ENCODE peak calls at places on chromosomes 16 and 17, in seven cellular contexts. Q is mucosa of descending colon, T is stomach, Y is H9, B is uterus, D is neural crest cell, C is A549. L is an unnamed sample.

GRCh38 chr16:59880626-59881025 is 1146.5 kb upstream of the GOT2 start:
- DNase-seq in Q (no peak), T (no peak), Y (no peak), B (no peak), D (no peak), C (no peak), L (no peak)

GRCh38 chr17:61862105-61862574 is 1.2 kb downstream of the BRIP1 start:
- DNase-seq in Q (no peak), T (no peak), Y (no peak), B (no peak), D (no peak), C (no peak), L (no peak)

GRCh38 chr17:58982626-58983025 is 124.1 kb downstream of the TRIM37 start:
- DNase-seq in Q (no peak), T (no peak), Y (no peak), B (no peak), D (no peak), C (no peak), L (no peak)

GRCh38 chr17:47663997-47664941 is 14.6 kb downstream of the KPNB1 start:
- DNase-seq in Q (peak; percentile 23), T (peak; percentile 65), Y (peak; percentile 79), B (peak; percentile 35), D (peak; percentile 66), C (peak; percentile 76), L (peak; percentile 42)

GRCh38 chr17:75487351-75488070 is 27.8 kb downstream of the CASKIN2 start:
- DNase-seq in Q (no peak), T (no peak), Y (no peak), B (no peak), D (no peak), C (no peak), L (no peak)

GRCh38 chr16:3938471-3938842 is 57.9 kb upstream of the CREBBP start:
- DNase-seq in Q (no peak), T (no peak), Y (no peak), B (no peak), D (no peak), C (no peak), L (no peak)

GRCh38 chr17:2438823-2439222 is 38.0 kb upstream of the MNT start:
- DNase-seq in Q (no peak), T (no peak), Y (no peak), B (no peak), D (no peak), C (no peak), L (no peak)

GRCh38 chr17:60086822-60087591 is 8.3 kb upstream of the HEATR6 start:
- DNase-seq in Q (no peak), T (no peak), Y (no peak), B (no peak), D (no peak), C (no peak), L (no peak)

GRCh38 chr17:76076765-76077581 is 2.0 kb upstream of the ZACN start:
- DNase-seq in Q (no peak), T (no peak), Y (peak; percentile 74), B (no peak), D (no peak), C (no peak), L (no peak)

GRCh38 chr17:50331085-50331791 is 14.7 kb upstream of the XYLT2 start:
- DNase-seq in Q (no peak), T (no peak), Y (no peak), B (no peak), D (no peak), C (no peak), L (no peak)

GRCh38 chr17:57806083-57806830 is 43.6 kb downstream of the MRPS23 start:
- DNase-seq in Q (no peak), T (no peak), Y (peak; percentile 14), B (no peak), D (no peak), C (no peak), L (no peak)

GRCh38 chr17:33904438-33904837 is 350.6 kb upstream of the CCL2 start:
- DNase-seq in Q (no peak), T (no peak), Y (no peak), B (no peak), D (no peak), C (no peak), L (no peak)

GRCh38 chr16:24639769-24640168 is 89.7 kb upstream of the TNRC6A start:
- DNase-seq in Q (no peak), T (no peak), Y (no peak), B (no peak), D (no peak), C (no peak), L (no peak)

GRCh38 chr17:38357488-38358123 is 6.0 kb downstream of the SOCS7 start:
- DNase-seq in Q (no peak), T (no peak), Y (no peak), B (no peak), D (no peak), C (no peak), L (no peak)

GRCh38 chr16:58491-59439 is 5.1 kb downstream of the SNRNP25 start:
- DNase-seq in Q (no peak), T (no peak), Y (no peak), B (no peak), D (no peak), C (no peak), L (no peak)

GRCh38 chr17:17382901-17383300 is 79.7 kb downstream of the NT5M start:
- DNase-seq in Q (no peak), T (no peak), Y (no peak), B (no peak), D (no peak), C (no peak), L (no peak)

GRCh38 chr17:29163563-29163962 is 16.6 kb downstream of the MYO18A start:
- DNase-seq in Q (no peak), T (no peak), Y (no peak), B (no peak), D (no peak), C (no peak), L (no peak)

GRCh38 chr16:55443855-55444254 is 35.1 kb upstream of the MMP2 start:
- DNase-seq in Q (no peak), T (no peak), Y (no peak), B (no peak), D (no peak), C (no peak), L (no peak)

GRCh38 chr16:84755004-84755672 is 55.3 kb downstream of the USP10 start:
- DNase-seq in Q (no peak), T (no peak), Y (no peak), B (no peak), D (no peak), C (no peak), L (no peak)

GRCh38 chr17:48575066-48575582 is 3.0 kb downstream of the HOXB4 start:
- DNase-seq in Q (no peak), T (no peak), Y (no peak), B (no peak), D (no peak), C (no peak), L (no peak)

GRCh38 chr17:58153046-58153445 is 4.9 kb downstream of the OR4D1 start:
- DNase-seq in Q (no peak), T (no peak), Y (no peak), B (no peak), D (no peak), C (no peak), L (no peak)

GRCh38 chr17:9432867-9433495 is 142.6 kb downstream of the STX8 start:
- DNase-seq in Q (no peak), T (no peak), Y (no peak), B (no peak), D (no peak), C (no peak), L (no peak)

GRCh38 chr17:82269882-82270500 is 3.5 kb downstream of the CSNK1D start:
- DNase-seq in Q (peak; percentile 57), T (peak; percentile 60), Y (no peak), B (no peak), D (no peak), C (no peak), L (no peak)
- TF ChIP-seq CTCF in Q (no peak), T (no peak), Y (no peak), B (no peak), D (no peak), C (no peak), L (no peak)

GRCh38 chr16:28311413-28311812 is 19.1 kb downstream of the SBK1 start:
- DNase-seq in Q (no peak), T (no peak), Y (no peak), B (no peak), D (no peak), C (no peak), L (no peak)
- TF ChIP-seq CTCF in Q (no peak), T (no peak), Y (no peak), B (no peak), D (no peak), C (no peak), L (no peak)

DNA sequence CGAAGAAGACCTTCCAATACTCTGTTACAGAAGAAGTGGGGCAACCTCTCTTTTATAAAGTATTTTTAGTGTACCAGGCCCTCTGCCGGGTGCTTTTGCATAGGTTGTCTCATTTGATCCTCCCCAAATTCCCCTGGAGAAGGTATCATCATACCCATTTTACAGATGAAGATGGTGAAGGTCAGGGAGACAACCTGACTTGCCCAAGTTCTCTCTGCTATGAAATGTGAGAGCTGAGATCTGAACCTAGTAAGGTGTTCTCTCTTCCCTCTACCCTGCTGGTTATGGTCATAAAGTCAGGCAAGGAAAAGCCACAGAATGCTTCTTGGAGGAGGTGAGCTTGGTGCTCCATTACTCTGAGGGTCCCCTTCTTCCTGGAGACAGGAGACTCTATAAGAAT is 28.1 kb upstream of the HERPUD1 start:
- DNase-seq in Q (no peak), T (no peak), Y (no peak), B (no peak), D (no peak), C (no peak), L (no peak)
- TF ChIP-seq CTCF in Q (no peak), T (no peak), Y (no peak), B (no peak), D (no peak), C (no peak), L (no peak)

GRCh38 chr17:74408262-74408661 is 23.6 kb upstream of the GPRC5C start:
- DNase-seq in Q (no peak), T (peak; percentile 65), Y (no peak), B (no peak), D (no peak), C (peak; percentile 75), L (no peak)
- TF ChIP-seq CTCF in Q (no peak), T (no peak), Y (peak; percentile 22), B (no peak), D (no peak), C (peak; percentile 60), L (no peak)

GRCh38 chr16:74654536-74654935 is 12.1 kb downstream of the RFWD3 start:
- DNase-seq in Q (no peak), T (no peak), Y (no peak), B (no peak), D (no peak), C (no peak), L (no peak)

GRCh38 chr16:74652249-74652648 is 14.4 kb downstream of the RFWD3 start:
- DNase-seq in Q (no peak), T (no peak), Y (no peak), B (no peak), D (no peak), C (no peak), L (no peak)

GRCh38 chr16:74651841-74652240 is 14.8 kb downstream of the RFWD3 start:
- DNase-seq in Q (no peak), T (no peak), Y (no peak), B (no peak), D (no peak), C (no peak), L (no peak)

GRCh38 chr16:74650966-74651567 is 15.6 kb downstream of the RFWD3 start:
- DNase-seq in Q (no peak), T (no peak), Y (no peak), B (no peak), D (peak; percentile 6), C (peak; percentile 29), L (no peak)
- TF ChIP-seq CTCF in Q (peak; percentile 14), T (no peak), Y (peak; percentile 70), B (no peak), D (peak; percentile 68), C (peak; percentile 80), L (no peak)

GRCh38 chr17:27578718-27579085 is 52.3 kb upstream of the LGALS9 start:
- DNase-seq in Q (no peak), T (no peak), Y (no peak), B (no peak), D (no peak), C (no peak), L (no peak)
- TF ChIP-seq CTCF in Q (no peak), T (no peak), Y (no peak), B (no peak), D (no peak), C (no peak), L (no peak)